ENCODE peak calls at places on chromosomes 1 and 21, in ten cellular contexts. I, P, E, Q, U, O, H, D, T and B are unnamed samples.

GRCh38 chr1:11729498-11730428 is 6.2 kb upstream of the AGTRAP start:
- DNase-seq in T (no peak), E (no peak), P (no peak), H (peak; percentile 34), D (no peak), O (no peak), I (no peak), Q (no peak), U (no peak), B (no peak)

GRCh38 chr1:22223176-22223575 is 80.3 kb upstream of the WNT4 start:
- DNase-seq in D (no peak), Q (no peak), O (no peak), I (no peak), E (no peak), U (no peak), H (no peak), P (no peak), T (no peak), B (no peak)

GRCh38 chr1:91744973-91745648 is 140.8 kb downstream of the TGFBR3 start:
- DNase-seq in Q (no peak), P (no peak), E (no peak), I (no peak), D (no peak), O (no peak), U (peak; percentile 58), H (no peak), T (no peak), B (peak; percentile 5)

GRCh38 chr1:184492543-184492942 is 105.7 kb downstream of the C1orf21 start:
- DNase-seq in O (no peak), U (no peak), H (no peak), I (peak; percentile 23), D (no peak), T (no peak), Q (no peak), E (no peak), P (no peak), B (no peak)

GRCh38 chr1:192607836-192608235 is 28.1 kb upstream of the RGS13 start:
- DNase-seq in Q (no peak), I (no peak), T (no peak), P (no peak), O (no peak), E (no peak), U (no peak), D (no peak), H (no peak), B (no peak)

GRCh38 chr1:214678386-214678785 is 75.4 kb downstream of the CENPF start:
- DNase-seq in P (no peak), U (no peak), O (no peak), I (peak; percentile 37), E (no peak), Q (no peak), D (no peak), T (no peak), H (peak; percentile 25), B (peak; percentile 72)

GRCh38 chr1:47677241-47677940 is 239.5 kb downstream of the FOXD2 start:
- DNase-seq in P (no peak), I (no peak), E (no peak), Q (no peak), D (no peak), H (peak; percentile 12), U (no peak), O (no peak), T (no peak), B (no peak)

GRCh38 chr21:28541371-28542112 is 451.1 kb downstream of the LTN1 start:
- DNase-seq in D (no peak), E (no peak), U (no peak), Q (no peak), P (no peak), T (no peak), H (no peak), O (no peak), I (no peak), B (no peak)

GRCh38 chr1:9784508-9785133 is 39.1 kb downstream of the CLSTN1 start:
- DNase-seq in D (no peak), P (peak; percentile 49), U (peak; percentile 72), T (peak; percentile 68), Q (no peak), I (peak; percentile 68), E (peak; percentile 72), O (peak; percentile 33), H (peak; percentile 71), B (peak; percentile 81)

GRCh38 chr1:233364695-233365539 is 37.4 kb downstream of the MAP3K21 start:
- DNase-seq in P (no peak), H (no peak), D (no peak), T (peak; percentile 34), Q (no peak), E (no peak), U (no peak), O (no peak), I (peak; percentile 23), B (no peak)

GRCh38 chr1:155177192-155177917 is 3.7 kb downstream of the TRIM46 start:
- DNase-seq in O (no peak), Q (peak; percentile 5), U (peak; percentile 12), T (peak; percentile 14), E (no peak), D (peak; percentile 25), H (peak; percentile 18), I (no peak), P (no peak), B (no peak)

GRCh38 chr21:38883142-38883541 is 77.4 kb downstream of the ETS2 start:
- DNase-seq in U (no peak), D (no peak), O (no peak), Q (no peak), T (no peak), I (no peak), E (no peak), P (no peak), H (no peak), B (no peak)

GRCh38 chr21:38888956-38889605 is 83.4 kb downstream of the ETS2 start:
- DNase-seq in I (peak; percentile 17), O (no peak), U (no peak), H (no peak), D (no peak), P (no peak), Q (no peak), T (no peak), E (no peak), B (no peak)

GRCh38 chr21:38887750-38888149 is 82.0 kb downstream of the ETS2 start:
- DNase-seq in P (no peak), D (no peak), O (no peak), H (no peak), E (no peak), Q (no peak), T (no peak), U (no peak), I (no peak), B (no peak)

GRCh38 chr21:38887062-38887686 is 81.4 kb downstream of the ETS2 start:
- DNase-seq in T (no peak), I (no peak), Q (no peak), P (no peak), O (no peak), H (no peak), D (no peak), E (no peak), U (no peak), B (no peak)
- H3K9me3 ChIP-seq in T (peaks cover 32% of the 10 kb centered on the region), I (peaks cover 8% of the 10 kb centered on the region), Q (peaks cover 12% of the 10 kb centered on the region), P (peaks cover 26% of the 10 kb centered on the region), O (peaks cover 10% of the 10 kb centered on the region), H (no peaks in the 10 kb centered on the region), D (no peaks in the 10 kb centered on the region), E (peaks cover 5% of the 10 kb centered on the region), U (peaks cover 20% of the 10 kb centered on the region), B (no peaks in the 10 kb centered on the region)

GRCh38 chr1:40583980-40584379 is 52.5 kb downstream of the ZNF684 start:
- DNase-seq in T (no peak), Q (no peak), I (no peak), U (no peak), E (no peak), P (no peak), D (no peak), H (no peak), O (no peak), B (no peak)
- H3K4me3 ChIP-seq in T (no peak overlapping the region), Q (no peak overlapping the region), I (no peak overlapping the region), U (no peak overlapping the region), E (no peak overlapping the region), P (no peak overlapping the region), D (no peak overlapping the region), H (no peak overlapping the region), O (no peak overlapping the region), B (no peak overlapping the region)

GRCh38 chr1:248697907-248698306 is 4.7 kb downstream of the OR14I1 start:
- DNase-seq in O (no peak), Q (no peak), D (no peak), T (no peak), E (no peak), H (no peak), P (no peak), U (no peak), I (no peak), B (peak; percentile 33)
- H3K9me3 ChIP-seq in O (peaks cover 23% of the 10 kb centered on the region), Q (no peaks in the 10 kb centered on the region), D (no peaks in the 10 kb centered on the region), T (no peaks in the 10 kb centered on the region), E (no peaks in the 10 kb centered on the region), H (no peaks in the 10 kb centered on the region), P (peaks cover 3% of the 10 kb centered on the region), U (no peaks in the 10 kb centered on the region), I (peaks cover 23% of the 10 kb centered on the region), B (no peaks in the 10 kb centered on the region)

GRCh38 chr1:151502859-151503509 is 8.2 kb upstream of the CGN start:
- DNase-seq in Q (no peak), P (no peak), O (no peak), T (no peak), U (no peak), I (no peak), E (no peak), H (peak; percentile 25), D (no peak), B (no peak)

GRCh38 chr1:151499930-151500329 is 11.3 kb upstream of the CGN start:
- DNase-seq in P (no peak), E (no peak), D (no peak), H (no peak), O (no peak), T (no peak), Q (no peak), I (no peak), U (no peak), B (peak; percentile 61)

GRCh38 chr1:151504252-151504651 is 6.9 kb upstream of the CGN start:
- DNase-seq in T (no peak), E (no peak), I (no peak), Q (no peak), U (no peak), H (no peak), O (no peak), D (no peak), P (no peak), B (no peak)

GRCh38 chr1:151501474-151501873 is 9.7 kb upstream of the CGN start:
- DNase-seq in I (no peak), T (no peak), H (no peak), U (no peak), D (no peak), Q (no peak), O (no peak), E (peak; percentile 18), P (no peak), B (peak; percentile 83)

DNA sequence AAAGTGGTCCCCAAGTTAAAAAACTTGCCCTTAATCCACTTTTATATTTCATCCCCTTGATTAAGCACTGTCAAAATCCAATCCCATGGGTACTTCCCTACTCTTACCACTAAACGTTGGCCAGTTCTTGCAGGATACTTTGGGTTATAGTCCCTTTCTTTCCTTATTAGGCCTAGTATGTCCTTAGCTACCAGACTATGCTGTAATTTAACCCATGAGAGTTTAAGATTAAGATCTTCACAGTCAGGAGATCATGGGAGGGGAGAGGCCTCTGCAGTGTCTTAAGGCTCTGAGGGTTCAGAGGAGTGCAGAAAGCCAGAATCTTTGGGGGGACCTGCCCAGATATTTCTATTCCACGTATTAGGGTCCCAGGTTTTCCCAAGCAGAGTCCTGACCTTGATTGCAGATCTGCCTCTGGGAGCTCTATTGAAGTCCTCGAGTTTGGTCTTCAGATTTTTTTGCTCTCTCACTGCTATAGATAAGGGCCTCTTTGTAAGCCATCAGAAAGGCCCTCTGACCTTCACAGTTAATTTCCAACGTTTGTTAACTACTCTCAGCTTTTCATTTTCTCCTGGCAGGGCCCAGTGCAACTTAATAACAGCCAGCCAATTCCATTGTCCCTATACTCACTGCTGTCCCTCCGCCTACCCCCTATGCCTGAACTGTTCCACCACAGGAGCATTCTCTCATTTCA is 9.0 kb upstream of the CGN start:
- DNase-seq in H (no peak), P (no peak), D (no peak), T (no peak), U (no peak), Q (no peak), E (no peak), O (no peak), I (no peak), B (no peak)
- H3K4me3 ChIP-seq in H (no peak overlapping the region), P (no peak overlapping the region), D (no peak overlapping the region), T (no peak overlapping the region), U (no peak overlapping the region), Q (no peak overlapping the region), E (no peak overlapping the region), O (no peak overlapping the region), I (no peak overlapping the region), B (no peak overlapping the region)